ENCODE peak calls at places on chromosomes 16 and 17, in ten cellular contexts. K, P, F, E, T, M, G, J, U and O are unnamed samples.

GRCh38 chr16:73483076-73483791 is 435.3 kb upstream of the ZFHX3 start:
- DNase-seq in K (no peak), P (no peak), F (no peak), E (no peak), T (no peak), M (no peak), G (peak; percentile 70), J (no peak), U (no peak), O (no peak)

GRCh38 chr17:17784599-17785264 is 52.1 kb downstream of the SREBF1 start:
- DNase-seq in K (no peak), P (no peak), F (peak; percentile 49), E (no peak), T (no peak), M (no peak), G (no peak), J (no peak), U (no peak), O (no peak)

GRCh38 chr17:58591455-58591854 is 77.0 kb upstream of the MTMR4 start:
- DNase-seq in K (no peak), P (no peak), F (no peak), E (no peak), T (no peak), M (no peak), G (no peak), J (no peak), U (no peak), O (no peak)

GRCh38 chr16:49189286-49189685 is 92.4 kb downstream of the CBLN1 start:
- DNase-seq in K (no peak), P (no peak), F (no peak), E (no peak), T (no peak), M (no peak), G (no peak), J (no peak), U (no peak), O (no peak)

GRCh38 chr17:2438823-2439222 is 38.0 kb upstream of the MNT start:
- DNase-seq in K (no peak), P (no peak), F (no peak), E (no peak), T (no peak), M (no peak), G (no peak), J (no peak), U (no peak), O (no peak)

GRCh38 chr17:78806451-78806850 is 24.4 kb upstream of the CYTH1 start:
- DNase-seq in K (no peak), P (no peak), F (no peak), E (no peak), T (no peak), M (no peak), G (no peak), J (no peak), U (no peak), O (no peak)

GRCh38 chr17:50919321-50920040 is 53.3 kb upstream of the TOB1 start:
- DNase-seq in K (peak; percentile 85), P (peak; percentile 64), F (peak; percentile 98), E (peak; percentile 95), T (peak; percentile 44), M (peak; percentile 75), G (peak; percentile 97), J (peak; percentile 73), U (peak; percentile 74), O (peak; percentile 84)

GRCh38 chr17:78787444-78787843 is 5.4 kb upstream of the CYTH1 start:
- DNase-seq in K (no peak), P (no peak), F (no peak), E (no peak), T (no peak), M (no peak), G (no peak), J (no peak), U (no peak), O (no peak)

GRCh38 chr17:66255112-66255511 is 25.9 kb upstream of the APOH start:
- DNase-seq in K (peak; percentile 57), P (peak; percentile 7), F (peak; percentile 28), E (no peak), T (no peak), M (peak; percentile 48), G (no peak), J (no peak), U (no peak), O (peak; percentile 52)

GRCh38 chr17:31853911-31854470 is 5.1 kb downstream of the COPRS start:
- DNase-seq in K (no peak), P (no peak), F (no peak), E (no peak), T (no peak), M (no peak), G (no peak), J (no peak), U (no peak), O (no peak)

GRCh38 chr17:21015564-21015963 is 27.2 kb downstream of the USP22 start:
- DNase-seq in K (no peak), P (no peak), F (no peak), E (no peak), T (no peak), M (no peak), G (no peak), J (no peak), U (no peak), O (no peak)

GRCh38 chr16:24041834-24042631 is 206.2 kb downstream of the PRKCB start:
- DNase-seq in K (peak; percentile 86), P (peak; percentile 79), F (peak; percentile 72), E (no peak), T (no peak), M (peak; percentile 82), G (no peak), J (peak; percentile 32), U (peak; percentile 83), O (peak; percentile 82)

GRCh38 chr17:3692346-3692745 is 3.6 kb downstream of the P2RX5 start:
- DNase-seq in K (no peak), P (no peak), F (no peak), E (peak; percentile 17), T (no peak), M (no peak), G (no peak), J (no peak), U (no peak), O (no peak)
- TF ChIP-seq CTCF in K (no peak), P (no peak), F (no peak), E (no peak), T (no peak), M (no peak), G (no peak), J (no peak), U (no peak), O (no peak)

GRCh38 chr17:80272366-80272765 is 11.7 kb downstream of the RNF213 start:
- DNase-seq in K (no peak), P (no peak), F (no peak), E (no peak), T (no peak), M (no peak), G (no peak), J (no peak), U (no peak), O (no peak)

GRCh38 chr17:80269405-80269807 is 8.8 kb downstream of the RNF213 start:
- DNase-seq in K (no peak), P (no peak), F (no peak), E (no peak), T (no peak), M (no peak), G (no peak), J (no peak), U (no peak), O (no peak)

GRCh38 chr17:80270104-80270503 is 9.5 kb downstream of the RNF213 start:
- DNase-seq in K (no peak), P (no peak), F (no peak), E (no peak), T (no peak), M (no peak), G (no peak), J (no peak), U (no peak), O (no peak)

GRCh38 chr17:80268427-80268826 is 7.8 kb downstream of the RNF213 start:
- DNase-seq in K (no peak), P (no peak), F (no peak), E (no peak), T (no peak), M (no peak), G (no peak), J (no peak), U (no peak), O (no peak)

DNA sequence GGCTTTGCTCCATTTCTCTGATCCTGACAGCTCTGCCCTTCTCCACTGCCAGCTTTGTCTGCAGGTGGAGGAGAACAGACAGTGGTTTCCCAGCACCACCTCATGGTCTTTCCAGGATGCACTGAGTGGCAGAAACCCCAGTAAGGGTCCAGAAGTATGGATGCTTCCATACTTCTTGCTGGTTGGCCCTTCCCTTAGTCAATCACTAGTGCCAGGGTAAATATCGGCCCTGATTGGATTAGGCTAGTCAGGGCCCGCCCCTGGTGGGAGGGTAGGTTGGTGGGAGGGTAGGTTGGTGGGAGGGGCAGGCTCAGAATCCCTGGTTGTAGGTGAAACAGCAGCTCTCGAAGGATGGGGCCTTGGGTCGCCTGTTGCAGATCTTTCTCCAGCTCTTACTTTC is 10.2 kb downstream of the RNF213 start:
- DNase-seq in K (peak; percentile 81), P (peak; percentile 37), F (peak; percentile 29), E (no peak), T (no peak), M (no peak), G (no peak), J (no peak), U (peak; percentile 41), O (no peak)
- TF ChIP-seq CTCF in K (no peak), P (no peak), F (no peak), E (no peak), T (no peak), M (no peak), G (no peak), J (no peak), U (no peak), O (no peak)

GRCh38 chr16:3264137-3265036 is 8.0 kb upstream of the MEFV start:
- DNase-seq in K (peak; percentile 98), P (peak; percentile 96), F (peak; percentile 92), E (peak; percentile 98), T (peak; percentile 85), M (peak; percentile 98), G (peak; percentile 99), J (peak; percentile 93), U (peak; percentile 96), O (peak; percentile 98)
- TF ChIP-seq CTCF in K (peak; percentile 26), P (peak; percentile 50), F (no peak), E (no peak), T (peak; percentile 34), M (peak; percentile 39), G (peak; percentile 49), J (no peak), U (no peak), O (peak; percentile 42)

DNA sequence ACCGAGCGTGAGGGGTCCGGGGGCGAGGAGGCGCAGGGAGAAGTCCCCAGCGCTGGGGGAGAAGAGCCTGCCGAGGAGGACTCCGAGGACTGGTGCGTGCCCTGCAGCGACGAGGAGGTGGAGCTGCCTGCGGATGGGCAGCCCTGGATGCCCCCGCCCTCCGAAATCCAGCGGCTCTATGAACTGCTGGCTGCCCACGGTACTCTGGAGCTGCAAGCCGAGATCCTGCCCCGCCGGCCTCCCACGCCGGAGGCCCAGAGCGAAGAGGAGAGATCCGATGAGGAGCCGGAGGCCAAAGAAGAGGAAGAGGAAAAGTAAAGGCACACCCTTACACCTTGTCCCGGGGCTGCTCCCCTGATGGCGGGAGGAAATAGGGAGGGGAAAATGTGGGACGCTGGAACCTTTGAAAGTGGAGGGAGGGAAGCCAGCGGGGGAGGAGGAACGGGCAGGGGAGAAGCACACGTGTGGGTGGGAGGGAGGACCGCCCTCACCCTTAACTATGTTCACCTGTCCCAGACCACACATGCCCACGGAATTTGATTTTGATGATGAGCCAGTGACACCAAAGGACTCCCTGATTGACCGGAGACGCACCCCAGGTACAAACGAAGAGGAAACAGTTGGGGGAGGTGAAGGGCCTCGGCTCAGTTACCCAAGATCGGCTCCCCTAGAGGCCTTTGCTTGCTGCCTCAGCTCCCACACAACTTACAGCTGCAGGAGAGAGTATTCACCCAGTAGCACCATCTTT is 916 bp downstream of the PAGR1 start:
- DNase-seq in K (peak; percentile 72), P (peak; percentile 42), F (peak; percentile 74), E (peak; percentile 85), T (no peak), M (peak; percentile 53), G (no peak), J (no peak), U (peak; percentile 62), O (peak; percentile 67)
- TF ChIP-seq CTCF in K (no peak), P (peak; percentile 16), F (no peak), E (no peak), T (peak; percentile 8), M (no peak), G (no peak), J (no peak), U (no peak), O (no peak)